ENCODE peak calls at places on chromosomes 2 and 18, in ten cellular contexts. N is cardiac fibroblast, M is HCT116, F is A549, B is fibroblast of mammary gland, W is prostate gland, C is NB4, J is right lobe of liver, R is PC-9, X is GM23338. T is an unnamed sample.

GRCh38 chr2:160214461-160215055 is 14.5 kb upstream of the ITGB6 start:
- DNase-seq in N (peak), M (no peak), F (peak), B (peak), W (peak), C (peak), J (no peak), R (peak), X (no peak), T (no peak)

GRCh38 chr2:98539056-98539735 is 69.1 kb downstream of the COA5 start:
- DNase-seq in N (no peak), M (no peak), F (no peak), B (no peak), W (no peak), C (no peak), J (no peak), R (no peak), X (no peak), T (no peak)

GRCh38 chr2:79189465-79189864 is 29.9 kb upstream of the REG3A start:
- DNase-seq in N (no peak), M (no peak), F (no peak), B (no peak), W (no peak), C (no peak), J (no peak), R (no peak), X (peak), T (no peak)

GRCh38 chr18:67199993-67200617 is 316.4 kb downstream of the DSEL start:
- DNase-seq in N (peak), M (peak), F (peak), B (peak), W (no peak), C (peak), J (no peak), R (no peak), X (peak), T (peak)

GRCh38 chr18:8116346-8117007 is 492.8 kb upstream of the RAB12 start:
- DNase-seq in N (peak), M (peak), F (peak), B (peak), W (no peak), C (no peak), J (no peak), R (peak), X (no peak), T (no peak)

GRCh38 chr2:27765621-27766286 is 5.8 kb upstream of the MRPL33 start:
- DNase-seq in N (peak), M (peak), F (peak), B (peak), W (peak), C (no peak), J (peak), R (peak), X (no peak), T (peak)

GRCh38 chr2:231364961-231365810 is 30.3 kb upstream of the B3GNT7 start:
- DNase-seq in N (peak), M (no peak), F (peak), B (peak), W (no peak), C (no peak), J (peak), R (peak), X (no peak), T (no peak)

GRCh38 chr2:200655918-200656580 is 70.2 kb downstream of the AOX1 start:
- DNase-seq in N (peak), M (no peak), F (no peak), B (peak), W (no peak), C (no peak), J (no peak), R (no peak), X (no peak), T (no peak)

GRCh38 chr2:147756103-147756502 is 88.7 kb upstream of the ACVR2A start:
- DNase-seq in N (no peak), M (no peak), F (no peak), B (no peak), W (no peak), C (no peak), J (no peak), R (no peak), X (no peak), T (no peak)

GRCh38 chr2:113080134-113080533 is 12.4 kb downstream of the IL1F10 start:
- DNase-seq in N (peak), M (peak), F (peak), B (peak), W (peak), C (peak), J (no peak), R (peak), X (peak), T (peak)

GRCh38 chr2:84493494-84493893 is 22.8 kb upstream of the DNAH6 start:
- DNase-seq in N (peak), M (no peak), F (peak), B (peak), W (no peak), C (no peak), J (no peak), R (no peak), X (peak), T (no peak)

GRCh38 chr2:220226076-220226475 is 598.6 kb downstream of the SLC4A3 start:
- DNase-seq in N (no peak), M (no peak), F (no peak), B (no peak), W (no peak), C (no peak), J (no peak), R (no peak), X (no peak), T (no peak)

GRCh38 chr2:216830346-216830745 is 29.5 kb downstream of the TNP1 start:
- DNase-seq in N (no peak), M (no peak), F (no peak), B (no peak), W (no peak), C (no peak), J (no peak), R (no peak), X (no peak), T (no peak)

GRCh38 chr2:151946856-151947523 is 118.8 kb upstream of the ARL5A start:
- DNase-seq in N (peak), M (peak), F (peak), B (peak), W (peak), C (peak), J (no peak), R (no peak), X (peak), T (peak)

GRCh38 chr2:174656671-174657171 is 59.1 kb upstream of the WIPF1 start:
- DNase-seq in N (no peak), M (no peak), F (no peak), B (no peak), W (no peak), C (no peak), J (no peak), R (no peak), X (no peak), T (no peak)

GRCh38 chr2:158095912-158096311 is 5.8 kb upstream of the UPP2 start:
- DNase-seq in N (no peak), M (no peak), F (peak), B (no peak), W (no peak), C (no peak), J (no peak), R (no peak), X (peak), T (no peak)
- TF ChIP-seq CTCF in N (no peak), M (no peak), F (no peak), B (no peak), W (no peak), C (no peak), J (no peak), R (no peak), X (peak), T (no peak)

DNA sequence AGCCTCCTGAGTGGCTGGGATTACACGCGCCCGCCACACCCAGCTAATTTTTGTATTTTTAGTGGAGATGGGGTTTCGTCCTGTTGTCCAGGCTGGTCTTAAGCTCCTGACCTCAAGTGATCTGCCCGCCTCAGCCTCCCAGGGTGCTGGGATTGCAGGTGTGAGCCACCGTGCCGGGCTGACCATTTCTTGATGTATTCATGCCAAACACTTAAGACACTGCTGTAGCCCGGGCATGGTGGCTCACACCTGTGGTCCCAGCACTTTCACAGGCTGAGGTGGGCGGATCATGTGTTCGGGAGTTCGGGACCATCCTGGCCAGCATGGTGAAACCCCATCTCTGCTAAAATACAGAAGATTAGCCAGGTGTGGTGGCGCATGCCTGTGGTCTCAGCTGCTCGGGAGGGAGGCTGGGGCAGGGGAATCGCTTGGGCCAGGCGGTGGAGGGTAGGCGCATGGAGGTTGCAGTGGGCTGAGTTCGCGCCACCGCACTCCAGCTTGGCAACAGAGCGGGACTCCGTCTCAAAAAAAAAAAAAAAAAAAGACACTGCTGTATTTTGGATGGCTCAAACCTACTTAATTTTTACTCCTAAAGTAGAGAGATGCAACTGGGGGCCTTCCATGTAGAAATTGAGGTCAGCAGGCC is 140.8 kb downstream of the NUP35 start:
- DNase-seq in N (no peak), M (no peak), F (no peak), B (no peak), W (no peak), C (no peak), J (no peak), R (no peak), X (no peak), T (no peak)
- H3K4me3 ChIP-seq in N (no peak), M (no peak), F (no peak), B (no peak), W (no peak), C (no peak), J (no peak), R (no peak), X (no peak), T (no peak)

GRCh38 chr2:208406474-208407451 is at the start of gene PTH2R:
- DNase-seq in N (peak), M (no peak), F (no peak), B (peak), W (no peak), C (no peak), J (peak), R (no peak), X (peak), T (no peak)

DNA sequence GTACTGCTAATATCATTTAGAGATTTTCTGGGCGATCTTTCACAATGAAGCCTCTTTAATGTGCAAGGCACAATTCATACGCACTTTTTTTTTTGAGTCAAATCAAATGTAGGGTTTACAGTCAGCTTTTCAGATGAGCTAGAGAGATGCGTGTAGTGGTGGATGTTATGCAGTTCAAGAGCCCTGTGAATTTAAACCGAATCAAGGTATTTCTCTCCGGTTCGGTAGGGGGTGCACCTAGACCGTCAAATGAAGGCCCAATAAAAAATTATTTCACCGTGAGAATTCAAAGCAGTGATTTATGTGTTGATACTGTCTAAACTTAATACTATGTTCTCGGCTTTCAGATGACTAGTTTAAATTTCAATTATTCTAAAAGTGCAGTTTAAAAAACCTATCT is 1.1 kb downstream of the PTH2R start:
- DNase-seq in N (peak), M (no peak), F (peak), B (peak), W (no peak), C (no peak), J (no peak), R (no peak), X (peak), T (peak)
- TF ChIP-seq CTCF in N (peak), M (no peak), F (peak), B (peak), W (peak), C (no peak), J (peak), R (peak), X (peak), T (peak)

GRCh38 chr2:128593518-128594272 is 275.0 kb upstream of the HS6ST1 start:
- DNase-seq in N (no peak), M (no peak), F (no peak), B (no peak), W (no peak), C (no peak), J (no peak), R (no peak), X (no peak), T (no peak)

GRCh38 chr2:128594273-128594910 is 275.7 kb upstream of the HS6ST1 start:
- DNase-seq in N (no peak), M (no peak), F (no peak), B (no peak), W (no peak), C (no peak), J (peak), R (no peak), X (no peak), T (no peak)

GRCh38 chr2:128590309-128591021 is 271.8 kb upstream of the HS6ST1 start:
- DNase-seq in N (no peak), M (no peak), F (no peak), B (no peak), W (no peak), C (no peak), J (no peak), R (no peak), X (no peak), T (no peak)

GRCh38 chr2:128591022-128591840 is 272.6 kb upstream of the HS6ST1 start:
- DNase-seq in N (no peak), M (no peak), F (no peak), B (no peak), W (no peak), C (no peak), J (no peak), R (no peak), X (no peak), T (no peak)

DNA sequence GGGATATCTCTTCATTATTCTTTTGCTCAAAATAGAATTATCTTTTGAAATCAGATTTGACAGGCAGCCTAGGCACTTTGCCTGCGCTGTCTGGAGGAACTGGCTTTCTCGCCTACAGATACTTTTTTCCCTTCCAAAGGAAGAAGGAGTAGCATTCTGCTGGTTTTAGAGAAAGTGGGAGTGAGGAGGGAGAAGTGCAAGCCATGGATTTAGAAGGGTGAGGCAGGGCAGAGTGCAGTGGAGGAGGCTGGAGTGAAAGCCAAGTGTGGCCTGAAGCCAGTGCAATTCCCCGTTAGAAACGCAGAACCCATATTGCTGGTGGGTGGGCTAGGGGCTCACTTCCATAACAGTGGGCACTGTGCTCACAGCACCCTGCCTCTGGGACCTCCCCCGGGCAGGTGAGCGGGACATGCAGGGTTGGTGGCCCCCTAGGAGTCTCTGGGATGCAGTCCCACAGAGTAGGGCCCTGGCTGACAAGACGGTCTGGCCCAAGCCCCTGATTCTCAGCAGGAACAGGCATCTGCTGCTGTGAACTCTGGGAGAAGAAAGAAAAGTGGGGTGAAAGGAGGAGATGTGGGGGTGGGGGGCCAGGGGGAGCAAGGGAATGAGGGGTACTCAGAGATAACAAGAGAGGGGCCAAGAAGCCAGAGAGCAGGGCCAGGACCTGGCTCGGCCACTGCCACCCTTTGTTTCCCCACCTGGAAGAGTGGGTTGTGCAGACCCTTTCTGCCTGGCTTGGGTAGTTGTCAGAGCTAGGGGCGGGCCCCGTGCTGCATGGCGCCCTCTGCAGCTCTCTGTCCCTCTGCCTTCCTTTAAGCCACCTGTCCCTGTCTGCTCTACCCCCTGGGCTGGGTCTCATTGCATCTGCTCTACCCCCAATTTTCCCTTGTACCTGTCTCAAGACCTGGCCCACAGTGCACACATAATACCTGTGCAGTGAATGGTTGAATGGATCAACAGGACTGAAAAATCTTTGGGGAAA is 273.5 kb upstream of the HS6ST1 start:
- DNase-seq in N (no peak), M (no peak), F (no peak), B (no peak), W (no peak), C (no peak), J (no peak), R (no peak), X (peak), T (no peak)
- H3K4me3 ChIP-seq in N (no peak), M (no peak), F (no peak), B (no peak), W (no peak), C (no peak), J (peak), R (no peak), X (no peak), T (no peak)